ENCODE peak calls at places on chromosome 18, in four cellular contexts. One of them, this sample, is unnamed.

GRCh38 chr18:45957100-45957499 is 10.0 kb downstream of the EPG5 start:
- DNase-seq in SK-N-SH: no peak
- DNase-seq in GM12891: no peak
- DNase-seq in H1: no peak
- DNase-seq in this sample: no peak

GRCh38 chr18:41391616-41392610 is 563.1 kb upstream of the PIK3C3 start:
- DNase-seq in SK-N-SH: peak; percentile 72
- DNase-seq in GM12891: peak; percentile 20
- DNase-seq in H1: peak; percentile 64
- DNase-seq in this sample: no peak

GRCh38 chr18:26868968-26869586 is 3.6 kb upstream of the AQP4 start:
- DNase-seq in H1: no peak
- DNase-seq in GM12891: no peak
- DNase-seq in SK-N-SH: no peak
- DNase-seq in this sample: no peak

GRCh38 chr18:27073404-27073830 is 111.7 kb downstream of the CHST9 start:
- DNase-seq in GM12891: peak; percentile 7
- DNase-seq in SK-N-SH: no peak
- DNase-seq in H1: no peak
- DNase-seq in this sample: no peak

GRCh38 chr18:79950440-79951341 is 762 bp downstream of the SLC66A2 start:
- DNase-seq in H1: no peak
- DNase-seq in SK-N-SH: peak; percentile 84
- DNase-seq in GM12891: peak; percentile 45
- DNase-seq in this sample: no peak

GRCh38 chr18:55301196-55301540 is 286.8 kb downstream of the TCF4 start:
- DNase-seq in SK-N-SH: no peak
- DNase-seq in GM12891: no peak
- DNase-seq in H1: no peak
- DNase-seq in this sample: no peak

GRCh38 chr18:54717673-54718435 is 110.4 kb upstream of the RAB27B start:
- DNase-seq in H1: peak; percentile 56
- DNase-seq in GM12891: peak; percentile 20
- DNase-seq in SK-N-SH: peak; percentile 56
- DNase-seq in this sample: peak; percentile 5

GRCh38 chr18:26635466-26635865 is 87.1 kb upstream of the KCTD1 start:
- DNase-seq in SK-N-SH: no peak
- DNase-seq in GM12891: no peak
- DNase-seq in H1: no peak
- DNase-seq in this sample: no peak

GRCh38 chr18:70490008-70490933 is 201.4 kb downstream of the SOCS6 start:
- DNase-seq in SK-N-SH: peak; percentile 47
- DNase-seq in H1: no peak
- DNase-seq in GM12891: no peak
- DNase-seq in this sample: no peak

GRCh38 chr18:45715212-45715780 is 8.7 kb upstream of the SLC14A1 start:
- DNase-seq in H1: no peak
- DNase-seq in SK-N-SH: no peak
- DNase-seq in GM12891: no peak
- DNase-seq in this sample: no peak

GRCh38 chr18:45802814-45803492 is 22.5 kb upstream of the SIGLEC15 start:
- DNase-seq in H1: no peak
- DNase-seq in GM12891: no peak
- DNase-seq in SK-N-SH: no peak
- DNase-seq in this sample: no peak

GRCh38 chr18:45212186-45213039 is 402.9 kb upstream of the SLC14A2 start:
- DNase-seq in GM12891: peak; percentile 25
- DNase-seq in SK-N-SH: peak; percentile 51
- DNase-seq in H1: peak; percentile 87
- DNase-seq in this sample: peak; percentile 26

GRCh38 chr18:31789409-31789808 is 28.7 kb upstream of the SLC25A52 start:
- DNase-seq in SK-N-SH: no peak
- DNase-seq in H1: no peak
- DNase-seq in GM12891: no peak
- DNase-seq in this sample: no peak
- TF ChIP-seq TAF1 in SK-N-SH: no peak
- TF ChIP-seq TAF1 in H1: no peak
- TF ChIP-seq TAF1 in GM12891: no peak
- TF ChIP-seq TAF1 in this sample: no peak

GRCh38 chr18:24187049-24187448 is 48.2 kb downstream of the CABYR start:
- DNase-seq in GM12891: no peak
- DNase-seq in H1: no peak
- DNase-seq in SK-N-SH: no peak
- DNase-seq in this sample: peak; percentile 19
- TF ChIP-seq TAF1 in GM12891: no peak
- TF ChIP-seq TAF1 in H1: no peak
- TF ChIP-seq TAF1 in SK-N-SH: no peak
- TF ChIP-seq TAF1 in this sample: no peak

GRCh38 chr18:10367846-10368245 is 86.6 kb upstream of the APCDD1 start:
- DNase-seq in SK-N-SH: no peak
- DNase-seq in GM12891: no peak
- DNase-seq in H1: no peak
- DNase-seq in this sample: no peak
- TF ChIP-seq TAF1 in SK-N-SH: no peak
- TF ChIP-seq TAF1 in GM12891: no peak
- TF ChIP-seq TAF1 in H1: no peak
- TF ChIP-seq TAF1 in this sample: no peak

GRCh38 chr18:8952796-8953760 is 149.4 kb upstream of the NDUFV2 start:
- DNase-seq in GM12891: no peak
- DNase-seq in SK-N-SH: no peak
- DNase-seq in H1: no peak
- DNase-seq in this sample: no peak
- TF ChIP-seq TAF1 in GM12891: no peak
- TF ChIP-seq TAF1 in SK-N-SH: no peak
- TF ChIP-seq TAF1 in H1: no peak
- TF ChIP-seq TAF1 in this sample: no peak

GRCh38 chr18:63002305-63002704 is 287.0 kb downstream of the PHLPP1 start:
- DNase-seq in H1: no peak
- DNase-seq in GM12891: no peak
- DNase-seq in SK-N-SH: no peak
- DNase-seq in this sample: no peak
- TF ChIP-seq TAF1 in H1: no peak
- TF ChIP-seq TAF1 in GM12891: no peak
- TF ChIP-seq TAF1 in SK-N-SH: no peak
- TF ChIP-seq TAF1 in this sample: no peak

DNA sequence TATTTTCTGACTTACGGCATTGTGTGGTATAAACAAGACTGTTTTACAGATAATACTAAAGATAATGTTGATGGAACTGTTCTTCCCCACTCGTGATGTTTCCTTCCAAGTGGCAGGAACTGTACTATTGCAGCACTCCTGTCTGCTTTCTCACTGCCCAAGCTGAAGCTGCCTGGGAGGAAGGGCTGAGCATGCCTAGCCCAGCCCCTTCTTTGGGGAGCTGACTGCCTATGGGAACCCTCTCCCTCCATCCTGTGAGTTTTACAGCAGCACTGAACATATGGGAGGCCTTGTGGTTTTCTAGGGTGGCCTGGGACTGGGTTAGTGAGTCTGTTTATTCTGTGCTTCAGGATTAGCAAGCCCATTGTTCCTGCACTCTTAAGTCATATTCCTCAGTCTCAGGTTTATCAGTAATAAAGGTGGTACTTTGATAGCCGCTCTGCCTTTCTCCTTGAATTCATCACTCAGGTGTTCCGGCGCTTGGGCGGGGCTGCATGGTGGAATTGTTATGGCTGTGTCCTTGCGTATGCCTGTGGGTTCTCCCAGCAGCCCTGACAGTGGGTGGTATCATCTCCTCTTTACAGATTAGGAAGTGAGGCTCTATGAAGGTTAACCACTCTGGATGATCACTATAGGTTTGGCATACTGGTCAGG is 379.7 kb downstream of the PTPRM start:
- DNase-seq in SK-N-SH: peak; percentile 37
- DNase-seq in GM12891: no peak
- DNase-seq in H1: no peak
- DNase-seq in this sample: no peak
- TF ChIP-seq TAF1 in SK-N-SH: peak; percentile 64
- TF ChIP-seq TAF1 in GM12891: no peak
- TF ChIP-seq TAF1 in H1: no peak
- TF ChIP-seq TAF1 in this sample: no peak